ENCODE peak calls at places on chromosomes 6 and 20, in seven cellular contexts. H is NT2/D1, Z is GM12892, R is lung microvascular endothelial cell, T is NCI-H748 treated with DMSO at 0.1 percent for 48 hours, A is GM03348, U is A549. E is an unnamed sample.

GRCh38 chr6:46555129-46555528 is 63.9 kb upstream of the RCAN2 start:
- DNase-seq in H (no peak), Z (no peak), R (no peak), T (no peak), A (no peak), U (no peak), E (no peak)

GRCh38 chr6:27297484-27297856 is 14.6 kb downstream of the POM121L2 start:
- DNase-seq in H (no peak), Z (no peak), R (no peak), T (no peak), A (no peak), U (no peak), E (no peak)

GRCh38 chr20:62029951-62030350 is 35.7 kb downstream of the TAF4 start:
- DNase-seq in H (no peak), Z (no peak), R (no peak), T (no peak), A (no peak), U (no peak), E (no peak)

GRCh38 chr6:106287215-106287614 is 38.3 kb downstream of the ATG5 start:
- DNase-seq in H (no peak), Z (no peak), R (no peak), T (no peak), A (no peak), U (no peak), E (no peak)

GRCh38 chr20:38125157-38126056 is 39.7 kb downstream of the TGM2 start:
- DNase-seq in H (no peak), Z (no peak), R (peak), T (peak), A (no peak), U (no peak), E (peak)

GRCh38 chr6:106122306-106122940 is 36.3 kb downstream of the PRDM1 start:
- DNase-seq in H (no peak), Z (no peak), R (no peak), T (peak), A (no peak), U (no peak), E (no peak)

GRCh38 chr20:43949741-43950618 is 35.3 kb downstream of the TOX2 start:
- DNase-seq in H (no peak), Z (peak), R (peak), T (no peak), A (no peak), U (no peak), E (no peak)

GRCh38 chr6:52333840-52334200 is 28.1 kb upstream of the PAQR8 start:
- DNase-seq in H (no peak), Z (no peak), R (no peak), T (no peak), A (no peak), U (no peak), E (no peak)

GRCh38 chr6:117920493-117920845 is 13.4 kb downstream of the SLC35F1 start:
- DNase-seq in H (no peak), Z (no peak), R (no peak), T (no peak), A (no peak), U (no peak), E (no peak)

GRCh38 chr6:129890701-129891100 is 29.6 kb upstream of the TMEM244 start:
- DNase-seq in H (no peak), Z (no peak), R (peak), T (no peak), A (no peak), U (no peak), E (no peak)

GRCh38 chr6:159252955-159253508 is 83.8 kb downstream of the FNDC1 start:
- DNase-seq in H (peak), Z (no peak), R (peak), T (peak), A (peak), U (peak), E (no peak)

GRCh38 chr6:154213782-154214181 is 142.8 kb downstream of the IPCEF1 start:
- DNase-seq in H (no peak), Z (no peak), R (no peak), T (no peak), A (no peak), U (no peak), E (no peak)

GRCh38 chr6:71190809-71191208 is 97.8 kb upstream of the OGFRL1 start:
- DNase-seq in H (no peak), Z (no peak), R (peak), T (peak), A (peak), U (no peak), E (peak)

GRCh38 chr6:100465701-100466409 is 1.1 kb upstream of the SIM1 start:
- DNase-seq in H (no peak), Z (no peak), R (no peak), T (peak), A (no peak), U (no peak), E (no peak)

E was measured in endothelial cell of umbilical vein.